ENCODE peak calls at places on chromosomes 16 and 17, in eight cellular contexts. F is pancreas, S is colonic mucosa, G is GM23248, L is uterus, T is lung, W is mesendoderm, K is prostate gland. O is an unnamed sample.

GRCh38 chr16:85444879-85445778 is 168.0 kb upstream of the GSE1 start:
- DNase-seq in L (no peak), W (no peak), G (no peak), K (peak; percentile 38), F (peak; percentile 37), S (peak; percentile 71), T (no peak), O (no peak)

GRCh38 chr16:67157106-67157748 is 2.5 kb downstream of the TRADD start:
- DNase-seq in G (no peak), F (no peak), T (no peak), W (no peak), S (no peak), K (no peak), L (no peak), O (no peak)

GRCh38 chr17:57524790-57525543 is 220.1 kb downstream of the CCDC182 start:
- DNase-seq in S (no peak), L (no peak), T (no peak), W (no peak), K (no peak), F (no peak), G (no peak), O (no peak)

GRCh38 chr17:19900809-19901208 is 33.1 kb upstream of the ULK2 start:
- DNase-seq in S (no peak), G (no peak), W (no peak), F (no peak), T (no peak), K (no peak), L (no peak), O (no peak)

GRCh38 chr16:28309811-28310311 is 17.5 kb downstream of the SBK1 start:
- DNase-seq in T (no peak), F (no peak), W (no peak), G (no peak), K (no peak), L (no peak), S (no peak), O (no peak)

GRCh38 chr17:40827746-40828453 is 5.5 kb upstream of the KRT10 start:
- DNase-seq in W (peak; percentile 10), S (no peak), K (no peak), G (peak; percentile 2), T (no peak), L (no peak), F (no peak), O (no peak)

GRCh38 chr16:51159296-51159695 is 8.2 kb upstream of the SALL1 start:
- DNase-seq in S (no peak), F (no peak), G (peak; percentile 61), W (no peak), K (no peak), L (no peak), T (no peak), O (no peak)

GRCh38 chr16:85536411-85537330 is 76.5 kb upstream of the GSE1 start:
- DNase-seq in W (peak; percentile 65), S (no peak), G (no peak), F (no peak), L (no peak), K (no peak), T (no peak), O (no peak)

GRCh38 chr16:88062341-88062861 is 111.2 kb downstream of the BANP start:
- DNase-seq in S (no peak), T (no peak), W (no peak), L (peak; percentile 45), G (peak; percentile 93), F (no peak), K (no peak), O (no peak)

GRCh38 chr16:25138130-25138529 is 26.6 kb downstream of the LCMT1 start:
- DNase-seq in S (no peak), F (no peak), T (no peak), K (no peak), W (no peak), L (no peak), G (no peak), O (no peak)

GRCh38 chr17:78394209-78394608 is 15.8 kb downstream of the PGS1 start:
- DNase-seq in T (no peak), L (no peak), K (no peak), G (no peak), S (no peak), F (no peak), W (no peak), O (no peak)

GRCh38 chr17:78338860-78339259 is 21.0 kb downstream of the SOCS3 start:
- DNase-seq in L (no peak), F (no peak), S (peak; percentile 76), W (no peak), G (no peak), K (no peak), T (no peak), O (no peak)

GRCh38 chr16:71723537-71724319 is 773 bp downstream of the PHLPP2 start:
- DNase-seq in G (peak; percentile 89), T (peak; percentile 69), L (peak; percentile 67), S (peak; percentile 78), K (peak; percentile 70), F (peak; percentile 82), W (peak; percentile 82), O (peak; percentile 75)

GRCh38 chr17:2815781-2816185 is 19.5 kb downstream of the RAP1GAP2 start:
- DNase-seq in W (peak; percentile 45), T (no peak), S (no peak), K (no peak), G (no peak), F (no peak), L (no peak), O (no peak)

GRCh38 chr16:962366-962765 is 8.4 kb downstream of the LMF1 start:
- DNase-seq in L (no peak), W (no peak), S (no peak), T (no peak), G (no peak), F (no peak), K (no peak), O (no peak)

GRCh38 chr16:963913-964695 is 6.7 kb downstream of the LMF1 start:
- DNase-seq in K (peak; percentile 42), W (no peak), L (no peak), S (no peak), F (no peak), T (no peak), G (no peak), O (peak; percentile 43)

GRCh38 chr16:964696-965395 is 5.9 kb downstream of the LMF1 start:
- DNase-seq in L (no peak), W (no peak), F (no peak), T (peak; percentile 59), S (peak; percentile 56), K (peak; percentile 58), G (no peak), O (no peak)

GRCh38 chr16:965487-965886 is 5.3 kb downstream of the LMF1 start:
- DNase-seq in S (no peak), W (no peak), L (no peak), F (no peak), T (no peak), G (no peak), K (no peak), O (no peak)

GRCh38 chr16:962901-963814 is 7.6 kb downstream of the LMF1 start:
- DNase-seq in G (no peak), L (no peak), K (no peak), W (no peak), F (no peak), T (no peak), S (no peak), O (no peak)
- H3K4me1 ChIP-seq in G (no peaks in the 10 kb centered on the region), L (no peaks in the 10 kb centered on the region), K (peaks cover 17% of the 10 kb centered on the region), W (no peaks in the 10 kb centered on the region), F (no peaks in the 10 kb centered on the region), T (no peaks in the 10 kb centered on the region), S (peaks cover 5% of the 10 kb centered on the region), O (peaks cover 11% of the 10 kb centered on the region)

GRCh38 chr17:77107506-77108433 is 33.0 kb upstream of the SEC14L1 start:
- DNase-seq in T (no peak), F (no peak), S (no peak), G (peak; percentile 81), K (no peak), L (peak; percentile 55), W (no peak), O (no peak)

GRCh38 chr17:77101521-77102410 is 39.0 kb upstream of the SEC14L1 start:
- DNase-seq in T (no peak), S (no peak), W (no peak), K (no peak), L (no peak), F (no peak), G (no peak), O (no peak)

GRCh38 chr17:77106874-77107358 is 33.9 kb upstream of the SEC14L1 start:
- DNase-seq in G (no peak), K (no peak), F (no peak), W (peak; percentile 80), S (no peak), T (no peak), L (no peak), O (no peak)

GRCh38 chr17:77109159-77110005 is 31.4 kb upstream of the SEC14L1 start:
- DNase-seq in L (no peak), K (no peak), T (no peak), S (no peak), G (no peak), W (no peak), F (no peak), O (no peak)

DNA sequence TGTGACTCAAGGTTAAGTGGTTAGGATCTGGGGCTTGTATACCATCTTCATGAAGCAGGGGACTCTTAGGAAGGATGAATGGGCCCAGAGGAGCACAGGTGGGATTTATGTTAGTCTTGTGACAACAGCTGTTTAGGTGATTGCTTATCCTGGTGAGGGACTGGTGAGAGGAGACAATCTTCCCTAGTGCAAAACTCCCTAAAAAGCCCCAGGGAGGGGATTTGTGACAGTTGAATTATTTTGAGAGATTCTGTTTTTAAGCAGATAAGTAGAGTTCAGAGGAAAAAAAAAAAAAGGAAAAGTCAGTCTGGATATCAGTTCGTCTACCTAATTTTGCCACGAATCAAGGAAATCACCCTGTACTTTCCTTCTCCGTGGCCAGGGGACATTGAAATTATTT is 35.1 kb upstream of the SEC14L1 start:
- DNase-seq in F (no peak), S (no peak), G (no peak), W (no peak), K (no peak), L (no peak), T (no peak), O (no peak)
- H3K4me1 ChIP-seq in F (no peaks in the 10 kb centered on the region), S (no peaks in the 10 kb centered on the region), G (peaks cover 22% of the 10 kb centered on the region), W (peaks cover 2% of the 10 kb centered on the region), K (peaks cover 4% of the 10 kb centered on the region), L (peaks cover 16% of the 10 kb centered on the region), T (no peaks in the 10 kb centered on the region), O (peaks cover 36% of the 10 kb centered on the region)

GRCh38 chr16:86620184-86620583 is 41.8 kb downstream of the FOXL1 start:
- DNase-seq in L (no peak), W (no peak), F (no peak), T (no peak), K (no peak), G (no peak), S (no peak), O (no peak)
- H3K4me1 ChIP-seq in L (no peaks in the 10 kb centered on the region), W (no peaks in the 10 kb centered on the region), F (no peaks in the 10 kb centered on the region), T (no peaks in the 10 kb centered on the region), K (no peaks in the 10 kb centered on the region), G (peaks cover 3% of the 10 kb centered on the region), S (no peaks in the 10 kb centered on the region), O (peaks cover 9% of the 10 kb centered on the region)

DNA sequence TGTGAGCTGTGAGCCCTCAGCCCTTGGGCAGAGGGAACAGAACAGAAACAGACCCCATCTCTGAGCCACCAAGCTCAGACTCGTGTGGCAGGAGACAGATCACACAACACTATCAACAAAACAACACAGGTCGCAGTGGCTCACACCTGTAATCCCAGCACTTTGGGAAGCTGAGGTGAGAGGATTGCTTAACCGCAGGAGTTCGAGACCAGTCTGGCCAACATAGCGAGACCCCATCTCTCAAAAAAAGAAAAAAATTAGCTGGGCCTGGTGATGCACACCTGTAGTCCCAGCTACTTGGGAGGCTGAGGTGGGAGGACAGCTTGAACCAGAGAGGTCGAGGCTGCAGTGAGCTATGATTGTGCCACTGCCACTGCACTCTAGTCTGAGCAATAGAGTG is 5.5 kb upstream of the QPRT start:
- DNase-seq in T (no peak), K (no peak), W (no peak), G (no peak), F (no peak), S (no peak), L (no peak), O (no peak)
- H3K4me1 ChIP-seq in T (no peaks in the 10 kb centered on the region), K (no peaks in the 10 kb centered on the region), W (no peaks in the 10 kb centered on the region), G (no peaks in the 10 kb centered on the region), F (no peaks in the 10 kb centered on the region), S (no peaks in the 10 kb centered on the region), L (no peaks in the 10 kb centered on the region), O (no peaks in the 10 kb centered on the region)

O was measured in endothelial cell of umbilical vein.